ENCODE peak calls at places on chromosomes 3 and 15, in five cellular contexts. X is GM23338, I is K562, S is Panc1, N is HL-60. C is an unnamed sample.

GRCh38 chr3:182629521-182629920 is 163.8 kb upstream of the ATP11B start:
- DNase-seq in X (no peak), I (no peak), S (no peak), N (no peak), C (no peak)

GRCh38 chr3:55204417-55204816 is 276.6 kb upstream of the LRTM1 start:
- DNase-seq in X (no peak), I (no peak), S (no peak), N (no peak), C (no peak)

GRCh38 chr3:180707921-180708320 is 28.6 kb upstream of the CCDC39 start:
- DNase-seq in X (peak), I (no peak), S (no peak), N (no peak), C (no peak)

GRCh38 chr3:30611613-30612421 is 5.4 kb downstream of the TGFBR2 start:
- DNase-seq in X (no peak), I (no peak), S (no peak), N (no peak), C (peak)

GRCh38 chr15:62141200-62141599 is 23.9 kb downstream of the C2CD4B start:
- DNase-seq in X (no peak), I (no peak), S (no peak), N (no peak), C (no peak)

GRCh38 chr15:77519540-77519939 is 98.9 kb downstream of the HMG20A start:
- DNase-seq in X (no peak), I (no peak), S (no peak), N (no peak), C (no peak)

GRCh38 chr15:46127361-46127874 is 492.6 kb downstream of the SQOR start:
- DNase-seq in X (no peak), I (no peak), S (no peak), N (no peak), C (no peak)

GRCh38 chr15:95086543-95087252 is 855.3 kb downstream of the MCTP2 start:
- DNase-seq in X (no peak), I (no peak), S (no peak), N (no peak), C (no peak)

GRCh38 chr15:94670436-94671034 is 439.2 kb downstream of the MCTP2 start:
- DNase-seq in X (peak), I (peak), S (peak), N (no peak), C (peak)

GRCh38 chr3:184380627-184381260 is 890 bp downstream of the CHRD start:
- DNase-seq in X (no peak), I (no peak), S (no peak), N (no peak), C (no peak)

GRCh38 chr15:29773816-29774215 is 48.5 kb downstream of the TJP1 start:
- DNase-seq in X (no peak), I (no peak), S (no peak), N (no peak), C (no peak)

GRCh38 chr15:29790607-29791006 is 31.7 kb downstream of the TJP1 start:
- DNase-seq in X (no peak), I (no peak), S (no peak), N (no peak), C (no peak)

GRCh38 chr15:89820651-89821611 is 6.3 kb upstream of the ANPEP start:
- DNase-seq in X (no peak), I (no peak), S (peak), N (no peak), C (peak)

GRCh38 chr3:27194494-27194893 is 174.7 kb downstream of the NEK10 start:
- DNase-seq in X (no peak), I (no peak), S (no peak), N (no peak), C (no peak)

GRCh38 chr15:88484781-88485246 is 17.3 kb downstream of the MRPS11 start:
- DNase-seq in X (peak), I (no peak), S (no peak), N (no peak), C (no peak)

GRCh38 chr3:71095511-71096305 is 487.8 kb downstream of the FOXP1 start:
- DNase-seq in X (no peak), I (no peak), S (no peak), N (no peak), C (no peak)

GRCh38 chr15:62083168-62084154 is 16.7 kb downstream of the C2CD4A start:
- DNase-seq in X (no peak), I (no peak), S (no peak), N (no peak), C (no peak)

GRCh38 chr15:85168642-85169173 is 187.1 kb downstream of the PDE8A start:
- DNase-seq in X (peak), I (peak), S (no peak), N (no peak), C (peak)

GRCh38 chr3:31882895-31883294 is 98.2 kb downstream of the OSBPL10 start:
- DNase-seq in X (no peak), I (no peak), S (no peak), N (no peak), C (no peak)

GRCh38 chr3:118938183-118938961 is 96.3 kb downstream of the IGSF11 start:
- DNase-seq in X (no peak), I (no peak), S (no peak), N (no peak), C (peak)

GRCh38 chr3:41026394-41027177 is 172.7 kb upstream of the CTNNB1 start:
- DNase-seq in X (peak), I (peak), S (no peak), N (no peak), C (peak)

GRCh38 chr3:22117751-22118346 is 366.8 kb upstream of the ZNF385D start:
- DNase-seq in X (peak), I (peak), S (peak), N (no peak), C (peak)
- TF ChIP-seq REST in X (no peak), I (no peak), S (no peak), N (no peak), C (no peak)

GRCh38 chr15:35481992-35482391 is 64.0 kb downstream of the DPH6 start:
- DNase-seq in X (peak), I (no peak), S (peak), N (no peak), C (peak)

GRCh38 chr15:35481064-35481463 is 64.9 kb downstream of the DPH6 start:
- DNase-seq in X (no peak), I (no peak), S (no peak), N (no peak), C (no peak)

GRCh38 chr15:35479423-35479822 is 66.5 kb downstream of the DPH6 start:
- DNase-seq in X (peak), I (no peak), S (no peak), N (no peak), C (no peak)

DNA sequence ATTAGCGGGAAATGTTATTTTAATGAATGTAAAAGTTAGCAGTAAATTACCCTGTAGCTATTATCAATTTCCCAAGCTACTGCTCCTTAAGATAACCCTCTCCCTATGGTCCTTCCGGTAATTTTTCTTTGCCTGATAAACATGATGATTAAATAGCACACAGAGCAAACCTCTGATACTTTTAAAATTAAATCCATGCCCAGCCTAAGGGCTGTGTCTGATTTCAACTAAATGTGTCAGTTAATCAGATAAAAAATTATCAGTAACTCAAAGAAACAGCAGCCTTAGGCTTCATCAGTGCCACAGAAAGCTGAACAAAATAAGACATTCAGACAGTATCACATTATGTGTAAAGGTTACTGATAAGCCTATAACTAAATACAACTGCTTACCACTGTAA is 68.1 kb downstream of the DPH6 start:
- DNase-seq in X (no peak), I (no peak), S (no peak), N (no peak), C (no peak)
- TF ChIP-seq REST in X (no peak), I (no peak), S (no peak), N (no peak), C (no peak)

GRCh38 chr3:102827386-102827785 is 392.6 kb downstream of the ZPLD1 start:
- DNase-seq in X (no peak), I (no peak), S (no peak), N (no peak), C (no peak)
- TF ChIP-seq REST in X (no peak), I (no peak), S (no peak), N (no peak), C (no peak)

GRCh38 chr15:69154684-69155083 is 5.8 kb upstream of the GLCE start:
- DNase-seq in X (no peak), I (no peak), S (no peak), N (no peak), C (no peak)
- TF ChIP-seq REST in X (no peak), I (no peak), S (no peak), N (no peak), C (no peak)

DNA sequence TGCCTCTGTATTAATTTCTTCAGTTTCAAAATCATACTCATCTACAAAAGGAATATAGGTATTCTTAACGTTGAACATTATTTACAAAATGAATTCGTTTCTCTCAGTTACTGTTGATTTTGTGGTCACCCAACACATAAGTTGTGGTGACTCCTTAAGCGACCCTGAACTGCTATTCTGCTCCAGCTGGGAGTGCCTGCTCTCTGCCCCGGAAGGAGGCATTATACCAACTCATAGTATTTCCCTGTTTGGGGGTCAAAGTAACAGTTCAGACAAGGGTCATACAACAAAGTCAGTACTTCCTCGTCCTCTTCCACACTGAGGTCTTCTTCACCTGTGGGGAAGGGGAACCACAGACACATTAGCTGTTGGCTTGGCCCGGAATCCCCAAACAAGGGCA is 75.7 kb upstream of the FAM3D start:
- DNase-seq in X (no peak), I (no peak), S (no peak), N (no peak), C (no peak)
- TF ChIP-seq REST in X (no peak), I (no peak), S (no peak), N (no peak), C (no peak)

GRCh38 chr3:39208463-39209055 is 16.2 kb upstream of the XIRP1 start:
- DNase-seq in X (peak), I (peak), S (peak), N (peak), C (peak)
- TF ChIP-seq REST in X (no peak), I (no peak), S (no peak), N (no peak), C (no peak)

GRCh38 chr3:171616798-171617197 is 156.6 kb upstream of the TNIK start:
- DNase-seq in X (no peak), I (no peak), S (no peak), N (no peak), C (no peak)

GRCh38 chr3:171615742-171616141 is 155.5 kb upstream of the TNIK start:
- DNase-seq in X (no peak), I (no peak), S (no peak), N (no peak), C (no peak)

GRCh38 chr3:171615281-171615680 is 155.1 kb upstream of the TNIK start:
- DNase-seq in X (no peak), I (no peak), S (no peak), N (no peak), C (no peak)

GRCh38 chr3:171622126-171622525 is 161.9 kb upstream of the TNIK start:
- DNase-seq in X (no peak), I (no peak), S (no peak), N (no peak), C (no peak)

GRCh38 chr3:171620825-171621434 is 160.7 kb upstream of the TNIK start:
- DNase-seq in X (no peak), I (no peak), S (no peak), N (no peak), C (no peak)
- TF ChIP-seq REST in X (no peak), I (no peak), S (no peak), N (no peak), C (no peak)

DNA sequence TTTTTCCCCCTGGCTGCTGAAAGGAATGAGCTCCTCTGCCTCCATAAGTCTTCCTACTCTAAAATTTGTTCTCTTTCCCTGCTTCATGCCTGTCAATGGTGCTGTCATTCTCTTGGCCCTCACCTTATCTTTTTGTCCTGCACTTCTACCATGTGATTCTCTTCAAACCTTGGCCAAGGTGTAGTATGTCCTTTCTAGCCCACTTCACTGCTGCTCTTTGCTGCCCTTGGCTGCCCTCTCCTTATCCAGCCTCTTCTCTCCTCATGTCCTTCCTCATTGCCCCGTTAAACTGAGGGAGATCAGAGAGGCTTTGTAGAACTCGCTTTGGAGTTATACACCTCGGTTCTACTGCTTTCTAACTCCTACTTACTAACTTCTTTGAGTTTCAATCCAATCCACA is 19.7 kb downstream of the MINDY4B start:
- DNase-seq in X (no peak), I (no peak), S (no peak), N (no peak), C (no peak)
- TF ChIP-seq REST in X (no peak), I (no peak), S (no peak), N (no peak), C (no peak)

GRCh38 chr3:10329495-10330015 is 8.6 kb upstream of the SEC13 start:
- DNase-seq in X (no peak), I (no peak), S (no peak), N (no peak), C (no peak)
- TF ChIP-seq REST in X (no peak), I (no peak), S (no peak), N (no peak), C (no peak)